ENCODE peak calls at places on chromosomes 7 and 10, in four cellular contexts. One of them, this sample, is unnamed.

GRCh38 chr10:112952282-112952991 is 2.4 kb downstream of the TCF7L2 start:
- DNase-seq in stimulated activated CD4-positive, alpha-beta T cell treated with anti-CD3 and anti-CD28 coated beads, Interleukin-1b, Interleukin-23, amount 100 ng/mL, for 1 hour: no peak
- DNase-seq in kidney: peak
- DNase-seq in spleen: peak
- DNase-seq in this sample: no peak

GRCh38 chr10:13890617-13891541 is 304.1 kb downstream of the PRPF18 start:
- DNase-seq in stimulated activated CD4-positive, alpha-beta T cell treated with anti-CD3 and anti-CD28 coated beads, Interleukin-1b, Interleukin-23, amount 100 ng/mL, for 1 hour: no peak
- DNase-seq in kidney: peak
- DNase-seq in spleen: no peak
- DNase-seq in this sample: no peak

GRCh38 chr7:26815452-26815851 is 48.9 kb downstream of the SKAP2 start:
- DNase-seq in stimulated activated CD4-positive, alpha-beta T cell treated with anti-CD3 and anti-CD28 coated beads, Interleukin-1b, Interleukin-23, amount 100 ng/mL, for 1 hour: no peak
- DNase-seq in kidney: no peak
- DNase-seq in spleen: no peak
- DNase-seq in this sample: no peak

GRCh38 chr10:132970641-132971438 is 28.5 kb upstream of the CFAP46 start:
- DNase-seq in stimulated activated CD4-positive, alpha-beta T cell treated with anti-CD3 and anti-CD28 coated beads, Interleukin-1b, Interleukin-23, amount 100 ng/mL, for 1 hour: no peak
- DNase-seq in kidney: peak
- DNase-seq in spleen: peak
- DNase-seq in this sample: no peak

GRCh38 chr7:74026406-74027123 is 1.4 kb upstream of the ELN start:
- DNase-seq in stimulated activated CD4-positive, alpha-beta T cell treated with anti-CD3 and anti-CD28 coated beads, Interleukin-1b, Interleukin-23, amount 100 ng/mL, for 1 hour: peak
- DNase-seq in kidney: peak
- DNase-seq in spleen: peak
- DNase-seq in this sample: peak

GRCh38 chr7:108455524-108455832 is 758 bp downstream of the NRCAM start:
- DNase-seq in stimulated activated CD4-positive, alpha-beta T cell treated with anti-CD3 and anti-CD28 coated beads, Interleukin-1b, Interleukin-23, amount 100 ng/mL, for 1 hour: no peak
- DNase-seq in kidney: peak
- DNase-seq in spleen: peak
- DNase-seq in this sample: no peak

GRCh38 chr10:374354-374753 is 239.1 kb downstream of the ZMYND11 start:
- DNase-seq in stimulated activated CD4-positive, alpha-beta T cell treated with anti-CD3 and anti-CD28 coated beads, Interleukin-1b, Interleukin-23, amount 100 ng/mL, for 1 hour: no peak
- DNase-seq in kidney: no peak
- DNase-seq in spleen: peak
- DNase-seq in this sample: no peak

GRCh38 chr10:85491652-85492051 is 874.9 kb downstream of the GRID1 start:
- DNase-seq in stimulated activated CD4-positive, alpha-beta T cell treated with anti-CD3 and anti-CD28 coated beads, Interleukin-1b, Interleukin-23, amount 100 ng/mL, for 1 hour: no peak
- DNase-seq in kidney: no peak
- DNase-seq in spleen: no peak
- DNase-seq in this sample: no peak

GRCh38 chr7:83449781-83450180 is 199.2 kb downstream of the SEMA3E start:
- DNase-seq in stimulated activated CD4-positive, alpha-beta T cell treated with anti-CD3 and anti-CD28 coated beads, Interleukin-1b, Interleukin-23, amount 100 ng/mL, for 1 hour: no peak
- DNase-seq in kidney: no peak
- DNase-seq in spleen: no peak
- DNase-seq in this sample: no peak

GRCh38 chr10:122655524-122656307 is 43.9 kb downstream of the C10orf120 start:
- DNase-seq in stimulated activated CD4-positive, alpha-beta T cell treated with anti-CD3 and anti-CD28 coated beads, Interleukin-1b, Interleukin-23, amount 100 ng/mL, for 1 hour: no peak
- DNase-seq in kidney: no peak
- DNase-seq in spleen: peak
- DNase-seq in this sample: no peak

GRCh38 chr7:150895809-150896208 is 43.5 kb downstream of the AOC1 start:
- DNase-seq in stimulated activated CD4-positive, alpha-beta T cell treated with anti-CD3 and anti-CD28 coated beads, Interleukin-1b, Interleukin-23, amount 100 ng/mL, for 1 hour: no peak
- DNase-seq in kidney: no peak
- DNase-seq in spleen: no peak
- DNase-seq in this sample: peak

GRCh38 chr7:75642810-75643486 is 95.8 kb downstream of the HIP1 start:
- DNase-seq in stimulated activated CD4-positive, alpha-beta T cell treated with anti-CD3 and anti-CD28 coated beads, Interleukin-1b, Interleukin-23, amount 100 ng/mL, for 1 hour: peak
- DNase-seq in kidney: no peak
- DNase-seq in spleen: no peak
- DNase-seq in this sample: peak

GRCh38 chr7:156640949-156641485 is 443 bp downstream of the RNF32 start:
- DNase-seq in stimulated activated CD4-positive, alpha-beta T cell treated with anti-CD3 and anti-CD28 coated beads, Interleukin-1b, Interleukin-23, amount 100 ng/mL, for 1 hour: peak
- DNase-seq in kidney: no peak
- DNase-seq in spleen: no peak
- DNase-seq in this sample: peak

GRCh38 chr7:155885162-155886160 is 73.2 kb upstream of the SHH start:
- DNase-seq in stimulated activated CD4-positive, alpha-beta T cell treated with anti-CD3 and anti-CD28 coated beads, Interleukin-1b, Interleukin-23, amount 100 ng/mL, for 1 hour: no peak
- DNase-seq in kidney: peak
- DNase-seq in spleen: peak
- DNase-seq in this sample: peak

GRCh38 chr10:3676564-3676963 is 108.4 kb downstream of the KLF6 start:
- DNase-seq in stimulated activated CD4-positive, alpha-beta T cell treated with anti-CD3 and anti-CD28 coated beads, Interleukin-1b, Interleukin-23, amount 100 ng/mL, for 1 hour: no peak
- DNase-seq in kidney: no peak
- DNase-seq in spleen: no peak
- DNase-seq in this sample: no peak